ENCODE peak calls at places on chromosome 11, in four cellular contexts. J, W, S and C are unnamed samples.

GRCh38 chr11:108654994-108655631 is 9.8 kb upstream of the DDX10 start:
- DNase-seq in W (peak), S (peak), J (peak), C (no peak)

GRCh38 chr11:75562836-75563484 is 907 bp downstream of the SERPINH1 start:
- DNase-seq in S (peak), J (no peak), W (no peak), C (no peak)

GRCh38 chr11:63905179-63905578 is 11.8 kb downstream of the RCOR2 start:
- DNase-seq in W (no peak), J (no peak), S (no peak), C (no peak)

GRCh38 chr11:10777806-10778205 is 26.8 kb downstream of the CTR9 start:
- DNase-seq in S (no peak), J (no peak), W (no peak), C (no peak)

GRCh38 chr11:86214710-86215109 is 29.8 kb upstream of the EED start:
- DNase-seq in W (no peak), J (peak), S (no peak), C (no peak)

GRCh38 chr11:59199546-59200420 is 12.9 kb downstream of the MPEG1 start:
- DNase-seq in S (no peak), W (no peak), J (peak), C (no peak)

GRCh38 chr11:121741954-121742361 is 289.2 kb upstream of the SORL1-AS1 start:
- DNase-seq in J (no peak), W (no peak), S (no peak), C (no peak)

GRCh38 chr11:19559746-19560145 is 152.9 kb upstream of the NAV2 start:
- DNase-seq in S (no peak), W (no peak), J (no peak), C (no peak)

GRCh38 chr11:111155021-111155420 is 90.5 kb upstream of the POU2AF2 start:
- DNase-seq in W (no peak), J (no peak), S (no peak), C (no peak)

GRCh38 chr11:267491-267994 is 10.7 kb upstream of the NLRP6 start:
- DNase-seq in S (peak), J (peak), W (no peak), C (no peak)

GRCh38 chr11:266676-267439 is 11.3 kb upstream of the NLRP6 start:
- DNase-seq in W (no peak), J (no peak), S (peak), C (peak)

GRCh38 chr11:270451-271208 is 7.6 kb upstream of the NLRP6 start:
- DNase-seq in W (no peak), J (no peak), S (no peak), C (no peak)

GRCh38 chr11:271316-271715 is 6.9 kb upstream of the NLRP6 start:
- DNase-seq in J (no peak), S (no peak), W (no peak), C (no peak)

GRCh38 chr11:269146-269890 is 8.9 kb upstream of the NLRP6 start:
- DNase-seq in S (peak), J (no peak), W (no peak), C (no peak)
- TF ChIP-seq CTCF in S (no peak), J (no peak), W (no peak), C (no peak)

DNA sequence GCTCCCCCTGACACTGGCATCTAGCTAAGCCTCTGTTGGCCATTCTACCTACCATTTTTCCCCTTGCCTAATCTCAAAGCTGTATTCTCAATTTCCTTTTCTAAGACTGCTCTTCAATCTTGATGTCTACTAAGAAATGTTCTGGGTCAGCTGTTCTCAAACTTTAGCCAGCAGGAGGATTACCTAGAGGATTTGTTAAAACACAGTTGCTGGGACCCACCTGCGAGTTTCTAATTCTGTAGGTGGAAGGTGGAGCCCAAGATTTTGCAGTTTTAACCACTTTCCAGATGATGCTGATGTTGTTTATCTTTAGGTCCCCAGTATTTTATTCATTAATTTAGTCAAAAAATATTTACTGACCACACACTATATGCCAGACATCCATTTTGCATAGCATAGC is 9.3 kb upstream of the ARHGAP42 start:
- DNase-seq in J (no peak), S (no peak), W (no peak), C (no peak)
- TF ChIP-seq CTCF in J (no peak), S (no peak), W (no peak), C (no peak)

GRCh38 chr11:69101100-69101791 is 52.5 kb downstream of the TPCN2 start:
- DNase-seq in S (peak), W (peak), J (peak), C (peak)

GRCh38 chr11:69097263-69097662 is 48.5 kb downstream of the TPCN2 start:
- DNase-seq in J (no peak), S (no peak), W (no peak), C (no peak)

GRCh38 chr11:69101792-69102152 is 53.0 kb downstream of the TPCN2 start:
- DNase-seq in W (no peak), J (peak), S (no peak), C (no peak)

GRCh38 chr11:69100454-69101099 is 51.8 kb downstream of the TPCN2 start:
- DNase-seq in J (no peak), S (no peak), W (no peak), C (no peak)

DNA sequence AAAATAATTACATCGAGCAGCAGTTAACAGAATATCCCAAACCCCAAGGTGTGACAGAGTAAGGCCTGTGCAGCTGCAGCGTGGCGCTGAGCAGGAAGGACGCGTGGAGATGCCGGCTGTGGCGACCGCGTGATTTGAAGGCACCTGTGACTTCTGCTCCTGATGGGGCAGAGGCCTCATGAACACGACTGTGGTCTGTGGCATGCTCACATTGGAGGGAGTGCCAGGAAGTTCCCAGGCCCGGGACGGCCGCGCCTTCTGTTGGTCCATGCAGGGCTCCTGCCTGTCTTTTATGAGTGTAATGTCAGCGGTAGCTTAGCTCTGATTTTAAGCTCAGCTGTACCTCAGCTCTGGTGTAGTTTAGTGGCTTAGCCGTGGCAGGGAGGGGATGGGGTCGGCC is 50.5 kb downstream of the TPCN2 start:
- DNase-seq in S (no peak), J (no peak), W (no peak), C (no peak)
- TF ChIP-seq CTCF in S (no peak), J (no peak), W (no peak), C (no peak)

DNA sequence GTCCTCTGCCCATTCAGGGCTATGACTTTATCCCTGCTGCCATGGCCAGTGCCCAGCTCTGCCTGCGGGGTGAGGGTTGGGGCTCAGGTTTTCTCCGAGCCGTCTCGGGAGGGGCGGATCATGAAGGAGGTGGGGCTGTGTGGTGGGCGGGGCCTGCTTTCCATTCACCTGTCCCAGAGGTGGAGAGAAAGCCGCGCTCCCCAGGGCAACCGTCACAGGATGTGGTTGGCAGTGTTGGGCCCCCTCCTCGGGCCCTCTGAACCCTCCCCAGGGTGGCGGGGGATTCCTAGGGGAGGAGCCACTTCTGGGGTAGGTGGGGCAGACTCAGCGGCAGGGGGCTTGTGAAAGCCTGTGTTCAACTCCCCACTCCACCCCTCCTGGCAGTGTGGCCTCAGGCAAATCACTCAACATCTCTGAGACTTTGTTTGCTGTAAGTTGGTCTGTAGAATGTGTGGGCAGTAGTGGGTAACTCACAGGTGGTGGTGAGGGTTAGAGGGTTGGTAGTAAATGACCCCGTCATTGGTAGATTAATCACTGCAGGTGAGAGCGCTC is 50.3 kb downstream of the CD6 start:
- DNase-seq in W (no peak), J (no peak), S (peak), C (no peak)
- TF ChIP-seq CTCF in W (no peak), J (no peak), S (no peak), C (no peak)

DNA sequence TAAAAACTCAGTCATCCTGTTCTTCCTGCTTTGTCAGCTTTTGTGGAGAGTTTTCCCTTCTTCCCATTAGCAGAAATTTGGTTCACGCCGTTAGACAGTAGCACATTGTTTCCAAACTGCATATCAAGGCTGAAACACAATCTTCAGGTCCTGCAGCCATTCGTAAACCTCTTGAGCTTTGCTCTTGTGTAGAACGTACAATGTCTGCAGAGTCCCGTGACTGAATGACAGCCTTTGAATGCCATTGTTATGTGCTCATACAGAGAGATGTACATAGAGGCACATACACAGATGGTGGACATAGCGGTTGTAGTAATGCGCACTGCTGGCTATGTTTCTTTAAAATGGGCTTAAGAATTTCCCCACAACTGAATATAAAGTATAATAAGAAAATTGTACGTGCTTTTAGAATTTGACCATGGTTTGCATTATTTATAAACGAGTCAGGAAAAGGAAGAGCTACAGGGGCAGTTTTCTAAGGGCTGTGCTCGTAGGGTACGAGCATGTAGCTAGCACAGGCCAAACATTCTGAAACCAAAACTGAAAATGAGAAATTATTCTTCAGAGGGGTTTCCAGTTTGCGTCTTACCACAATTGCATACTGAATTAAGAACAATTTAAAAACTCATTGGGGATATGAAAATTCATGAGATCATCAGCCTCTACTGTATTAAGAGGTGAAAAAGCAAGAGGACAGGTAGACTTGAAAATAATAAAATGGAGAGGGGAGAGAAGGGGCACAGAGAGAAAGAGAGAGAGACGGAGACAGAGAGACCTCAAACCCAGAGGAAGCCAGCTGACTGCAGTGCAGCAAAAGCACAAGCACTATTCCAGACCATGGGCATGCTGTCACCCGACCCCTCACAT is 310.1 kb downstream of the CADM1 start:
- DNase-seq in J (peak), S (no peak), W (no peak), C (no peak)
- TF ChIP-seq CTCF in J (no peak), S (no peak), W (no peak), C (no peak)

GRCh38 chr11:65227879-65228278 is 33.9 kb upstream of the POLA2 start:
- DNase-seq in W (no peak), S (no peak), J (no peak), C (no peak)

GRCh38 chr11:65226103-65226442 is 35.7 kb upstream of the POLA2 start:
- DNase-seq in W (no peak), S (no peak), J (no peak), C (no peak)

GRCh38 chr11:65223031-65223430 is 38.7 kb upstream of the POLA2 start:
- DNase-seq in J (no peak), S (no peak), W (no peak), C (no peak)

GRCh38 chr11:65224939-65225283 is 36.9 kb upstream of the POLA2 start:
- DNase-seq in W (peak), S (peak), J (no peak), C (no peak)

DNA sequence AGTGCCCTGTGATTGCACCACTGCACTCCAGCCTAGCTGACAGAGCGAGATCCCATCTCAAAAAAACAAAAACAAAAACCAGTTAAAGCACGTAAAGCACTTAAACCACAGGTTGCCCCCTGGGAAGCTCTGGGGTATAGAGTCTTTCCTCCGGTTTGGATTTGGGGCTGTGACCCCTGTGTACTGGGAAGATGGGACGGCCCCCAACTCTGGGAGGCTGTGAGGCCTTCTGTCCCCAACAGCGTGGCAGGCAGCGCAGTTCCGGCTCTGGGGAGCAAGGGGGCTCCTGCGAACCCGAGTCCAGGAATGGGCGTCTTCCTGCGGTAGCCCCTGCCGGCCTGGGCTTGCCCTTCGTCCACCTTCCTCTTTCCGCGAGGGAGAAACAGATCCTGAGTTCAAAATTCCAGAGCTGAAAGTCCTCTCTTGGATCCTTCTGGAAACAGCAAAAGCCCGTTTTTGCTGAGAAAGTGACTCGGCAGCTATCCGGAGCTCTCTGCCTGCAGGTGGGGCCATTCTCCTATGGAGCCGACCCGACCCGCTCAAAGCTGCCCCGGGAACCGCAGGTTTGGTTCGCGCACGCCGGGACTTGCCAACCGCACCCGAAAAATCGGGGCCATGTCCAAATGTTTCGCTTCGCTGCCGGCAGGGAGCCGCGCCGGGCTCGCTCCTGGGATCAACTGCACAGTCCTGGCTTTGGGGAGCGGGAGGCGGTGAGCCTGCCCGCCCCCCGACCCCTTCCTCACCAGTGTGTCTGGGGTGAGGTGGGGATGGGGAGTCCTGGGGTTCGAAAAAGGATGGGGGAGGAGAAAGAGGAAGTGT is 36.3 kb upstream of the POLA2 start:
- DNase-seq in S (peak), W (peak), J (peak), C (no peak)
- TF ChIP-seq CTCF in S (peak), W (peak), J (peak), C (peak)

GRCh38 chr11:93543292-93543977 is at the start of gene SMCO4:
- DNase-seq in W (no peak), J (peak), S (peak), C (peak)
- TF ChIP-seq CTCF in W (peak), J (peak), S (peak), C (peak)

DNA sequence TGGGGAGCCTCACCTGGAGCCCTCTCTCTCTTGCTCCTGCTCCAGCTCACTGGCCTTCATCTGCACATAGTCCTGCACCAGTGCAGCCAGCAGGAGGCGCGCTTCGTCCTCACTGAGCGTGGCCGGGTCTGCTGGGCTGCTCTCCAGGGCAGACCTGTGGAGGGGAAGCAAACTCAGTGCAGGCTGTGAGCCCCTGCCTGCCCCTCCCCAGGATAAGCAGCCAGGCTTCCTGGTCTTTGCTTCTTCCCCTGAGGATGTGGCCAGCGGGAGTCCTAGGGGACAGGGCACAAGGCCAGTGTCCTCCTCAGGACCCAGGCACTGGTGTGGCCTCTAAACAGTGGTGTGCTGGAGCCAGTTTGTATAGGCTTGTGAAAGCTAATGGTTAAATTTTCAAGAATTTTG is 2.2 kb downstream of the CALCA start:
- DNase-seq in J (no peak), S (peak), W (no peak), C (no peak)
- TF ChIP-seq CTCF in J (peak), S (peak), W (peak), C (peak)

GRCh38 chr11:33025339-33025722 is 9.7 kb downstream of the DEPDC7 start:
- DNase-seq in J (no peak), S (no peak), W (no peak), C (no peak)

GRCh38 chr11:33021937-33022336 is 6.3 kb downstream of the DEPDC7 start:
- DNase-seq in J (no peak), S (no peak), W (no peak), C (no peak)

GRCh38 chr11:33027846-33028536 is 11.4 kb upstream of the TCP11L1 start:
- DNase-seq in J (no peak), W (no peak), S (no peak), C (no peak)

GRCh38 chr11:33028537-33028914 is 10.8 kb upstream of the TCP11L1 start:
- DNase-seq in S (no peak), W (no peak), J (no peak), C (no peak)

DNA sequence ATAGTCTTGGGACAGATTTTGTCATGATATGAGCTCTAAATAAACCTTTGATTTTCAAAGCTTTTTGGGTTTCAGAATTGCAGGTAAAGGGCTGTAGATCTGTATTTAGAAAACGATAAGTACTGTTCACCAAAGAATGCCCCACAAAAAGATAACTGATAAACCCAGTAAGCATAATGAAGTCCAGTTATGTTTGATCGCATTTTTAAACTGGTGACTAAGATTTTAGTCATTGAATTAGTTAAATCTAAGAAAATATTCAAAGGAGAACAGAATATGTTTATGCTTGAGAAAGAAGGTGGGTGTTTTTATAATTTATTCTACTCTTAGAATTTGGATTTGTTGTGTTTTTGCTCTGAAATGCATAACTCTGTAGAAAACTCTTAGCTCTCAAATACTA is 11.6 kb downstream of the DEPDC7 start:
- DNase-seq in W (no peak), J (no peak), S (no peak), C (no peak)
- TF ChIP-seq CTCF in W (no peak), J (no peak), S (no peak), C (no peak)

GRCh38 chr11:78830277-78830676 is 255.6 kb upstream of the NARS2 start:
- DNase-seq in W (no peak), S (no peak), J (no peak), C (no peak)

GRCh38 chr11:78833237-78833636 is 258.6 kb upstream of the NARS2 start:
- DNase-seq in S (no peak), W (no peak), J (no peak), C (no peak)

GRCh38 chr11:78831571-78831970 is 256.9 kb upstream of the NARS2 start:
- DNase-seq in W (no peak), S (no peak), J (no peak), C (no peak)

GRCh38 chr11:78834886-78835285 is 260.2 kb upstream of the NARS2 start:
- DNase-seq in J (no peak), W (peak), S (no peak), C (no peak)

DNA sequence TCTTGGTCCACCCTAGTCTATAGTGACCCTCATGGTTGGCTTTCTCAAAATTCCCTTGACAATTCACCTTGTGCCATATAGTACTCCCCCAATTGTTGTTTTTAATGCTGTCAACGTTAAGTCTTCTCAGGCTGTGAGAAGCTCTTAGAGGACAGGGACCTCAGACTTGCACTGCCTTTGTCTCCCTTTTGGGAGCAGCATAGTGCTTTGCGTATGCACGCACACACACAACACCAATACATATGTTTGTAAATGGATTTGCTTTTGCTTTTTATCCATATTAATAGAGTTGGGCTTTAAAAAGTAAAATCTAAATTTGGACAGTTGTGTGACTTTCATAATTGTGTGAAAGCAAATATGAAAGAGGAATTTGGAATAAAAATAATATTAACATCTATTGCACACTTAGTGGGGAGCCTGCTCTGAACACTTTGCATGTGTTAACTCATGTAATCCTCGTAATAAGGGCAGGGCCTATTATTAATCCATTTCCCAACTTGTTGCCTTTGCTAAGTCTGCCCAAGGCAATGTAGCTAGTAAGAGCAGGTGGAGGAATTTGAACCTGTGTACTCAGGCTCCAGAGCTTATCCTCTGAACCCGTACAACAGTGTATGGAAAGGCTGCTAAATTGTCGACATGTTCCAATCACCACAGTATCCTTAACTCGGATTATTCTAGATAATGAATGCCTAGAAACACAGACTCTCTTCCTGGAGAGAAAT is 257.7 kb upstream of the NARS2 start:
- DNase-seq in S (peak), W (no peak), J (no peak), C (no peak)
- TF ChIP-seq CTCF in S (no peak), W (no peak), J (no peak), C (peak)